ENCODE peak calls at places on chromosomes 7 and 10, in eight cellular contexts. G, B, Y, I, Z, X, K and O are unnamed samples.

GRCh38 chr10:30701471-30702173 is 72.1 kb upstream of the LYZL2 start:
- DNase-seq in G (peak), B (no peak), Y (no peak), I (no peak), Z (no peak), X (peak), K (peak), O (peak)

GRCh38 chr10:71424496-71425194 is 27.9 kb downstream of the CDH23 start:
- DNase-seq in G (no peak), B (no peak), Y (no peak), I (no peak), Z (peak), X (no peak), K (no peak), O (no peak)

GRCh38 chr7:74052628-74053027 is 24.7 kb downstream of the ELN start:
- DNase-seq in G (no peak), B (no peak), Y (no peak), I (no peak), Z (no peak), X (no peak), K (no peak), O (no peak)

GRCh38 chr7:22193361-22194016 is 163.5 kb downstream of the RAPGEF5 start:
- DNase-seq in G (peak), B (no peak), Y (peak), I (no peak), Z (peak), X (peak), K (no peak), O (no peak)

GRCh38 chr7:101066141-101066857 is 19.0 kb upstream of the TRIM56 start:
- DNase-seq in G (peak), B (no peak), Y (peak), I (no peak), Z (no peak), X (no peak), K (no peak), O (no peak)

GRCh38 chr10:49371967-49372366 is 23.9 kb downstream of the DRGX start:
- DNase-seq in G (no peak), B (no peak), Y (no peak), I (no peak), Z (no peak), X (no peak), K (no peak), O (no peak)

GRCh38 chr7:33591481-33591880 is 313.9 kb upstream of the BMPER start:
- DNase-seq in G (peak), B (no peak), Y (no peak), I (no peak), Z (no peak), X (peak), K (no peak), O (no peak)

GRCh38 chr7:112129655-112130323 is 76.4 kb downstream of the DOCK4 start:
- DNase-seq in G (no peak), B (no peak), Y (no peak), I (no peak), Z (peak), X (no peak), K (no peak), O (no peak)

GRCh38 chr7:89726548-89726947 is 427.7 kb upstream of the STEAP1 start:
- DNase-seq in G (no peak), B (no peak), Y (no peak), I (no peak), Z (no peak), X (no peak), K (no peak), O (no peak)

GRCh38 chr7:6262206-6262605 is 10.2 kb downstream of the CYTH3 start:
- DNase-seq in G (no peak), B (no peak), Y (no peak), I (no peak), Z (no peak), X (no peak), K (no peak), O (no peak)

GRCh38 chr7:156889089-156889488 is 3.9 kb downstream of the LMBR1 start:
- DNase-seq in G (peak), B (no peak), Y (no peak), I (no peak), Z (no peak), X (peak), K (no peak), O (no peak)

GRCh38 chr10:121007264-121007663 is 156.1 kb downstream of the WDR11 start:
- DNase-seq in G (no peak), B (no peak), Y (no peak), I (no peak), Z (no peak), X (no peak), K (no peak), O (no peak)

GRCh38 chr10:89297356-89297755 is 4.5 kb upstream of the IFIT2 start:
- DNase-seq in G (no peak), B (no peak), Y (no peak), I (no peak), Z (no peak), X (no peak), K (no peak), O (no peak)

GRCh38 chr7:97639036-97639435 is 92.8 kb upstream of the TAC1 start:
- DNase-seq in G (no peak), B (no peak), Y (no peak), I (no peak), Z (no peak), X (no peak), K (no peak), O (peak)

GRCh38 chr7:24825931-24826661 is 68.8 kb upstream of the GSDME start:
- DNase-seq in G (peak), B (no peak), Y (no peak), I (no peak), Z (no peak), X (peak), K (peak), O (no peak)

GRCh38 chr10:69409968-69410367 is 6.8 kb downstream of the TACR2 start:
- DNase-seq in G (no peak), B (peak), Y (no peak), I (no peak), Z (peak), X (no peak), K (peak), O (no peak)

GRCh38 chr7:29365423-29365822 is 170.8 kb downstream of the CHN2 start:
- DNase-seq in G (no peak), B (no peak), Y (no peak), I (no peak), Z (no peak), X (no peak), K (no peak), O (no peak)

GRCh38 chr7:26891400-26892355 is 27.3 kb upstream of the SKAP2 start:
- DNase-seq in G (peak), B (no peak), Y (no peak), I (no peak), Z (no peak), X (peak), K (no peak), O (no peak)

GRCh38 chr7:50648076-50648475 is 82.9 kb upstream of the DDC start:
- DNase-seq in G (no peak), B (no peak), Y (peak), I (no peak), Z (no peak), X (no peak), K (no peak), O (no peak)

GRCh38 chr7:15567652-15568051 is 5.8 kb upstream of the AGMO start:
- DNase-seq in G (no peak), B (no peak), Y (no peak), I (no peak), Z (no peak), X (no peak), K (no peak), O (no peak)

GRCh38 chr10:111348049-111348448 is 271.2 kb downstream of the ADRA2A start:
- DNase-seq in G (no peak), B (no peak), Y (no peak), I (no peak), Z (no peak), X (no peak), K (no peak), O (no peak)

GRCh38 chr10:111347386-111348005 is 270.7 kb downstream of the ADRA2A start:
- DNase-seq in G (no peak), B (no peak), Y (no peak), I (no peak), Z (no peak), X (no peak), K (peak), O (no peak)

DNA sequence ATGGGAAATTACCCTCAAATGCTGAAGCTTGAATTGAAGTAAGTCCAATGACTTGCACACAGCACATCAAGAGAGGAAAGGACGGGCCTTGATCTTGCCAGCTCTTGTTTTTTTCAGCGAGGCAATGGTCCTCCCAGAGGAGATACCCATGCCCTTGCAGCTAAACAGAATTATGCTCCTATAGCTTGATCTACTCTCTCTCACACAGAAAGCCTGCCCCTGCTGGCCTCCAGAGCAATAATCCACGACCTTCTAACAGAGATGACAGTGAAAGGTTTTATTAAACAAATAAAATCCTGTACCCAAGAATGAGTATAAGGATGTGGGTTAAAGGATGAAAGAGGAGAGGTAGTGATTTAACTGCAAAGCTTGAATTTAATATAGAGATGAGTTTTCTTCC is 268.0 kb downstream of the ADRA2A start:
- DNase-seq in G (no peak), B (no peak), Y (no peak), I (no peak), Z (no peak), X (no peak), K (no peak), O (no peak)
- TF ChIP-seq CTCF in G (no peak), B (no peak), Y (peak), I (no peak), Z (no peak), X (no peak), K (no peak), O (peak)

GRCh38 chr10:63425512-63425911 is 40.3 kb downstream of the JMJD1C start:
- DNase-seq in G (no peak), B (no peak), Y (no peak), I (no peak), Z (peak), X (no peak), K (no peak), O (no peak)

GRCh38 chr10:63416376-63416775 is 49.4 kb downstream of the JMJD1C start:
- DNase-seq in G (no peak), B (no peak), Y (no peak), I (peak), Z (no peak), X (peak), K (no peak), O (no peak)

GRCh38 chr10:63423489-63423888 is 42.3 kb downstream of the JMJD1C start:
- DNase-seq in G (no peak), B (no peak), Y (no peak), I (no peak), Z (no peak), X (peak), K (no peak), O (no peak)

GRCh38 chr10:63424576-63424975 is 41.2 kb downstream of the JMJD1C start:
- DNase-seq in G (no peak), B (no peak), Y (no peak), I (no peak), Z (no peak), X (no peak), K (no peak), O (no peak)

DNA sequence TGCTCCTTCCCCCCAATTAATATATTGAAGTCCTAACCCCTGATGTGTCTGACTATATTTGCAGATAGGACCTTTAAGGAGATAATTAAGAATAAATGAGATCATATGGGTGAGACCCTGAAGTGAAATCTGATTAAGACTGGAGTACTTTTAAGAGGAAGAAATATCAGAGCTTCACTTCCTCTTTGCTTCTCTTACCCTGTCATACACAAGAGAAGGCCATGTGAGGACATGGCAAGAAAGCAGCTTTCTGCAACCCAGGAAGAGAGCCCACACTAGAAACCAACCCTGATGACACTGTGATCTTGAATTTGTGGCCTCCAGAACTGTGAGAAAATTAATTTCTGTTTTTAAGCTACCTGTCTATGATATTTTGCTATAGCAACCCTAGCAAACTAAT is 44.2 kb downstream of the JMJD1C start:
- DNase-seq in G (no peak), B (no peak), Y (no peak), I (no peak), Z (no peak), X (no peak), K (no peak), O (no peak)
- H3K4me3 ChIP-seq in G (no peak), B (no peak), Y (no peak), I (no peak), Z (no peak), X (no peak), K (no peak), O (no peak)

GRCh38 chr10:122206471-122207065 is 64.5 kb upstream of the BTBD16 start:
- DNase-seq in G (no peak), B (no peak), Y (no peak), I (no peak), Z (no peak), X (peak), K (no peak), O (no peak)
- TF ChIP-seq CTCF in G (no peak), B (no peak), Y (no peak), I (no peak), Z (no peak), X (peak), K (no peak), O (no peak)

DNA sequence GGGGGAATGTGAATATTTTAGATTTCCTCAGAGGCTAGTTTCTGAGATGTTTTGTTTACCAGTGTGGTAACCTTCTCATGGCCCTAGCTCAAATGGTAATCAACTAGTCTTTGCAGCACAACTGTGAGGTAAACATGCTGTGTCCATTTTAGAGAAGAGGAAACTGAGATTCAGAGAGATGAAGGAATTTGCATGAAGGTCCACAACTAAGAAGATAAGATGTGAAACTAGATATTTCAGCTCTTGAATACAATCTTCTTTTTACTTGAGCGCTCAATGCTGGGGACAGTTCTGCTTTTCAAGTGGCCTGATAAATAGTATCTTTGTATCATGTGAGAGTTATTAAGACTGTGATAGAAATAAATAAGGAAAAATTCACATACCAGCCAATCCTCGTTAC is 245.4 kb downstream of the AUTS2 start:
- DNase-seq in G (no peak), B (no peak), Y (no peak), I (no peak), Z (no peak), X (no peak), K (no peak), O (no peak)
- H3K4me3 ChIP-seq in G (no peak), B (no peak), Y (no peak), I (no peak), Z (no peak), X (no peak), K (no peak), O (no peak)

DNA sequence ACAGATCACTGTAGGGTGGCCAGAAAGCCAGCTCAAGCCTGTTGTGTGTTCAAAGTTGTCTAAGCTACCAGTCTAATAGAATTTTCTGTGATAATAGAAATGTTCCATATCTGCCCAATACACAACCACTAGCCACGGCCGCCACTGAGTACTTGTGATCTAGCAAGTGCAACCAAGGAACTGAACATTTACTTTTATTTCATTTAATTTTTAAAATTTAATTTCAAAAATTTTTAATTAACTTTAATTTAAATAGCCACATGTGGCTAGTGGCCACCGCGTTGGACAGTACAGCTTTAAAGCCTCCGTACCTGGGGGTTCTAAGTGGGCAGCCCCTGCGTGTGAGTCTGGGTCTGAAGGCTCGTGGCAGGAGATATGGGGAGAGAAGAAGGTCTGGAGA is 60.4 kb downstream of the SH3PXD2A start:
- DNase-seq in G (no peak), B (no peak), Y (no peak), I (no peak), Z (no peak), X (no peak), K (no peak), O (no peak)
- TF ChIP-seq CTCF in G (no peak), B (no peak), Y (no peak), I (no peak), Z (no peak), X (no peak), K (no peak), O (no peak)